ENCODE peak calls at places on chromosomes 2 and 18, in four cellular contexts. K is Right ventricle myocardium inferior, V is right cardiac atrium, S is AG09319. C is an unnamed sample.

GRCh38 chr2:46887028-46887885 is 28.3 kb downstream of the MCFD2 start:
- DNase-seq in K (no peak), V (no peak), S (no peak), C (no peak)

GRCh38 chr2:241315879-241316700 is at the start of gene SEPTIN2:
- DNase-seq in K (peak; percentile 90), V (peak; percentile 92), S (no peak), C (no peak)

GRCh38 chr2:140502951-140503630 is 1627.7 kb downstream of the LRP1B start:
- DNase-seq in K (no peak), V (no peak), S (no peak), C (no peak)

GRCh38 chr2:190507135-190507534 is 27.4 kb downstream of the NEMP2 start:
- DNase-seq in K (no peak), V (no peak), S (no peak), C (no peak)

GRCh38 chr18:44826418-44827259 is 146.0 kb downstream of the SETBP1 start:
- DNase-seq in K (no peak), V (peak; percentile 82), S (peak; percentile 79), C (peak; percentile 84)

GRCh38 chr18:2967820-2968219 is 45.1 kb downstream of the LPIN2 start:
- DNase-seq in K (no peak), V (no peak), S (no peak), C (no peak)

GRCh38 chr18:9961031-9961430 is 47.2 kb downstream of the VAPA start:
- DNase-seq in K (no peak), V (no peak), S (no peak), C (no peak)

GRCh38 chr18:74905245-74905644 is 303.7 kb downstream of the PTGR3 start:
- DNase-seq in K (no peak), V (peak; percentile 62), S (no peak), C (no peak)

GRCh38 chr2:95314964-95315611 is 17.9 kb downstream of the KCNIP3 start:
- DNase-seq in K (peak; percentile 51), V (peak; percentile 38), S (no peak), C (no peak)

GRCh38 chr2:204678031-204678430 is 132.8 kb downstream of the PARD3B start:
- DNase-seq in K (no peak), V (peak; percentile 14), S (no peak), C (no peak)

GRCh38 chr18:45282101-45282812 is 333.0 kb upstream of the SLC14A2 start:
- DNase-seq in K (no peak), V (no peak), S (no peak), C (no peak)

GRCh38 chr18:7711495-7711894 is 144.4 kb downstream of the PTPRM start:
- DNase-seq in K (no peak), V (no peak), S (no peak), C (no peak)

GRCh38 chr2:232484628-232485332 is 2.9 kb downstream of the ECEL1 start:
- DNase-seq in K (no peak), V (no peak), S (no peak), C (no peak)

GRCh38 chr2:60533114-60534033 is 20.1 kb downstream of the BCL11A start:
- DNase-seq in K (no peak), V (no peak), S (peak; percentile 62), C (peak; percentile 69)

C was measured in HFF-Myc.